ENCODE peak calls at places on chromosomes 12 and 14, in five cellular contexts. D is MM.1S, R is endothelial cell of umbilical vein, Q is HCT116, X is neural progenitor cell. C is an unnamed sample.

GRCh38 chr14:67653651-67654280 is 20.7 kb downstream of the VTI1B start:
- DNase-seq in X (no peak), D (no peak), R (no peak), Q (no peak), C (no peak)

GRCh38 chr12:56724660-56724988 is 475 bp downstream of the NACA start:
- DNase-seq in Q (no peak), X (peak), D (no peak), R (no peak), C (no peak)

GRCh38 chr12:102503871-102504270 is 23.5 kb upstream of the IGF1 start:
- DNase-seq in X (no peak), D (no peak), R (no peak), Q (no peak), C (no peak)

GRCh38 chr14:61476105-61476736 is 154.8 kb downstream of the PRKCH start:
- DNase-seq in X (no peak), Q (no peak), D (no peak), R (no peak), C (no peak)

GRCh38 chr14:68749487-68750475 is 43.1 kb downstream of the ZFP36L1 start:
- DNase-seq in X (no peak), D (no peak), Q (no peak), R (no peak), C (no peak)

GRCh38 chr12:42704340-42704739 is 114.8 kb upstream of the PRICKLE1 start:
- DNase-seq in D (no peak), Q (no peak), R (no peak), X (no peak), C (no peak)

GRCh38 chr14:103385994-103386491 is 828 bp downstream of the MARK3 start:
- DNase-seq in R (peak), D (peak), Q (no peak), X (peak), C (peak)

GRCh38 chr14:82806016-82806415 is 1272.4 kb upstream of the SEL1L start:
- DNase-seq in X (no peak), R (no peak), Q (no peak), D (no peak), C (no peak)

GRCh38 chr14:32258574-32258973 is 55.5 kb upstream of the RNU6-8 start:
- DNase-seq in D (no peak), X (no peak), R (no peak), Q (no peak), C (no peak)

GRCh38 chr12:51318846-51319570 is 5.0 kb downstream of the BIN2 start:
- DNase-seq in D (peak), R (no peak), Q (no peak), X (no peak), C (peak)

GRCh38 chr12:15701721-15702156 is 87.4 kb downstream of the EPS8 start:
- DNase-seq in R (peak), X (no peak), Q (no peak), D (no peak), C (no peak)

GRCh38 chr14:63705561-63706070 is 22.2 kb downstream of the SGPP1 start:
- DNase-seq in X (no peak), Q (no peak), R (no peak), D (no peak), C (no peak)
- H3K4me3 ChIP-seq in X (no peak), Q (no peak), R (no peak), D (no peak), C (no peak)

DNA sequence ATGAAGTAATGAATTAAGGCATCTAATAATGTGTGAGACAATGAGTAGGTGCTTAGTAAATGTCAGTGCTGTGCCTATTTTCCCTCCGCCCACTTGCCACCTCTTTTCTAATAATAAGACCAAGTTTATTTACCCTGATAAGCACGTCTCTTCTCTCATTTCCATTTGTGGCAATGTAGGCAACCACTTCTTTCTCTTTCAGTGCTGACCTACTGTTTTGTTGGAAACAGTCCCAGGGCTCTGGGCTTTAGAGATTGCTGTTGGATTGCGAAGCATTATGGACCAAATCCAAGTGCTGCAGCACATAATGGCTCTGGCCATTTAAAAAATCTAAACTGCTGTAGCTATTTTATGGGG is 141.3 kb upstream of the PLEKHG7 start:
- DNase-seq in Q (no peak), R (peak), X (no peak), D (no peak), C (no peak)
- H2AFZ ChIP-seq in Q (no peak), R (no peak), X (no peak), D (no peak), C (no peak)

DNA sequence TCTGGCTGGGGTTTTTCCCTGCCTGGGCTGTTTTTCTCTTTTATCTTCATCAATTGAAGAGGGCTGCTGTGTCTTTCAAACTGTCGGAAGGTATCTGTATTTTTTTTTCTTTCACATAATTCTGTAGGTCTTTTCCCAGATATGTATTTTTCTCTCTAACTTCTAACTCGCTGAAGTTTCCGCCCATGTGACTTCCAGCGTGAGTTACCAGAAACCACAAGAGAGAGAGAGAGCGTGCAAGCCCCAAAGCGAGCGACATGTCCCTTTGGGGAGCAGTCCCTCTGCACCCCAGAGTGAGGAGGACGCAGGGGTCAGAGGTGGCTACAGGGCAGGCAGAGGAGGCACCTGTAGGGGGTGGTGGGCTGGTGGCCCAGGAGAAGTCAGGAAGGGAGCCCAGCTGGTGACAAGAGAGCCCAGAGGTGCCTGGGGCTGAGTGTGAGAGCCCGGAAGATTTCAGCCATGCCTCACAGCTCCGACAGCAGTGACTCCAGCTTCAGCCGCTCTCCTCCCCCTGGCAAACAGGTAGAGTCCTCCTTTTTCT is at the start of gene BATF:
- DNase-seq in X (no peak), Q (no peak), R (no peak), D (peak), C (peak)
- H3K4me3 ChIP-seq in X (no peak), Q (no peak), R (no peak), D (peak), C (peak)

GRCh38 chr14:54864526-54864925 is 38.1 kb downstream of the GCH1 start:
- DNase-seq in Q (no peak), D (no peak), R (peak), X (no peak), C (no peak)

GRCh38 chr14:54867011-54867410 is 35.6 kb downstream of the GCH1 start:
- DNase-seq in D (no peak), Q (no peak), R (peak), X (no peak), C (no peak)

GRCh38 chr14:54866588-54866987 is 36.0 kb downstream of the GCH1 start:
- DNase-seq in D (no peak), R (peak), Q (no peak), X (no peak), C (no peak)
- H2AFZ ChIP-seq in D (no peak), R (no peak), Q (no peak), X (no peak), C (no peak)

GRCh38 chr14:99794156-99794780 is 1.1 kb downstream of the EML1 start:
- DNase-seq in R (no peak), X (no peak), D (no peak), Q (no peak), C (no peak)
- H3K4me3 ChIP-seq in R (peak), X (peak), D (peak), Q (peak), C (no peak)

GRCh38 chr14:104973215-104974145 is 4.7 kb downstream of the AHNAK2 start:
- DNase-seq in Q (peak), X (peak), D (no peak), R (peak), C (no peak)
- H2AFZ ChIP-seq in Q (no peak), X (no peak), D (no peak), R (peak), C (no peak)

DNA sequence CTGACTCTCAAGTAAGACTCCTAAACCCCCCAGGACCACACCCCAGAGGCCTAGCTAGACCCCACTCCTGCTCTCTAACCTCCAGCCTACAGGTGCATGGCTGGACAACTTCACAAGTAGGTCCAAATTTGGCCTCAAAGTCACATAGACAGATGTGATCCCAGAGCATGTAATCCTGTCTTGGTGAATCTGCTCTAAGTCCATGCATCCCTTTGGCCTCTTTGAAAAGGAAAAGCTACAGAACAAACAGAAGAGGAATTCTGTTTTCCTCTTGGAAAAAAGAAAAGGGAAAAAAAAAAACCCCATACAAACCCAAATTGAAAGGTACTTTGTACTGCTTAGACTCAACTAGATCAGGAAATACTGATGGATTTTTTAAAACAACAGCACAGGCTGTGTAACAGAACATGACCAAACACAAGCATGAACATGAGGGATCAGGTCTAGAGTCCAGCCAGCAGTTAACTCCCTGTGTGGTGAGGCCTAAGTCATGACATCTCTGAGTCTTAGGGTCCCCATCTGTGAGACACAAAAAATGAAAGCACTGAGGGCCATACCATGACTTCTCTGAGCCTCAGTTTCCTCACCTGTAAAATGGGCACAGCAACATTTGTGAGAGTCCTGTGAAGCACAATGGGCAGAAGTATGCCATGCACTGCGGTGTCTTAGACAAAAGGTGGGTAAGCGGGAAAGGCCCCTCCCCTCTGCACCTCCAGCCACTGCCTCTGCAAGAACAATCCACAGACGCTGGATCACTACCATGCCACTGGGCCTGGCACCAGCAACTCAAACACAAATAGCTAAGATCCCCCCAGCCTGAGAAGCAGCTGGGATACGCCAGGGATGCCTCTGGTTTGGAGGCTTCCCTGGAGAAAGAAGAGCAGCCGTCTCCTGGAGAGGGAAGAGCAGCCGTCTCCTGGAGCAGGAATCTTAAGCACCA is 9.9 kb downstream of the PITPNM2 start:
- DNase-seq in R (no peak), D (no peak), Q (no peak), X (no peak), C (no peak)
- H3K4me3 ChIP-seq in R (no peak), D (no peak), Q (peak), X (no peak), C (no peak)

DNA sequence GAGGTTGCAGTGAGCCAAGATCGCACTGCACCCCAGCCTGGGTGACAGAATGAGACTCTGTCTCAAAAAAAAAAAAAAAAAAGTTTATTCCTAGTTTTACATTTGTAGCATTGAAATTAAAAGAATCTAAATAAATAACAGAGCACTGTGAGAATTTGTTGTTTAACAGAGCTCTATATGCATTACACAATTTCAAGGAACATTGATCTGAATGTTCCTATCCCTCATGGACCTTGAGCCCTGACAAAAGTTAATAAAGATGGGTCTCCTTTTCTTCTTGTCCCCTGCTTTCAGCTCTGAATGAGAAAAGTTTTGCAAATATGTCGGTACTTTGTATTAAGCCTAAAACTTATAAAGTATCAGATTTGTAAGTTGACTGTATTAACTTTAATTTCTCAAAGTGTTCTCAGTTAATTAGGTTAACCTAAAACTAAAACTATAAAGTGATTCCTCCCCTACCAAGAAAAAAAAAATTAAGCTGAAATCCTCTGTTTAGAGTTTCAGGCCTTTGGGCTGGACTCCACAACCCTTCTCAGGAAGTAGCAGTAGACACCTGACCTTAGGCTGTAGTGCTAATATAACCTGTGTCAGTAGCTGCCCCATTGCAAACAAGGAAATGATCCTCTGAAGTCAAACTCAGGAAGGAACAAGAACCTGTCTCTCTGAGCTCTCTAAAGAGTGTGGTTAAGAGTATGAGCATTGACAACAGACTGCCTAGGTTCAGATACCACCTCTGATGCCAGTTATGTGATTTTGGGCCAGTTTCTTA is 477.6 kb downstream of the DPF3 start:
- DNase-seq in X (no peak), R (no peak), D (peak), Q (no peak), C (no peak)
- H2AFZ ChIP-seq in X (no peak), R (no peak), D (peak), Q (no peak), C (no peak)

DNA sequence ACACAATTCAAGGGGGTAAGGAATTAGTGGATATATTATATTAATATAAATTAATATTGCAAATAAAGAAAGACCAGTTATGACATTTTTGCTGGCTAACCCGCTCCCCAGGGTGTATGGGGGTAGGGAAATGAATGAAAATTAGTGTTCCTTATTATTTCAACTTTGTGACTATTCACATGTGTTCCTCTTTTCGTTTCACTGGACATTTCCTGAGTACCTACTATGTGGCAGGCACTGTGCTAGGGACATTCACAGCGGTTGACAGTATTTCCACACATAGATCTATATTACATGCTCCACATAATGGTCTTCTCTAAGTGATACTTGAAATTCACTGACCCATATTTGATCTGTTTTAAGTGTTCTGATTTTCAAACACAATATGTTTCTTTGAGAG is 129.8 kb upstream of the USP15 start:
- DNase-seq in R (no peak), Q (no peak), X (no peak), D (no peak), C (no peak)
- H3K4me3 ChIP-seq in R (no peak), Q (no peak), X (no peak), D (no peak), C (no peak)

DNA sequence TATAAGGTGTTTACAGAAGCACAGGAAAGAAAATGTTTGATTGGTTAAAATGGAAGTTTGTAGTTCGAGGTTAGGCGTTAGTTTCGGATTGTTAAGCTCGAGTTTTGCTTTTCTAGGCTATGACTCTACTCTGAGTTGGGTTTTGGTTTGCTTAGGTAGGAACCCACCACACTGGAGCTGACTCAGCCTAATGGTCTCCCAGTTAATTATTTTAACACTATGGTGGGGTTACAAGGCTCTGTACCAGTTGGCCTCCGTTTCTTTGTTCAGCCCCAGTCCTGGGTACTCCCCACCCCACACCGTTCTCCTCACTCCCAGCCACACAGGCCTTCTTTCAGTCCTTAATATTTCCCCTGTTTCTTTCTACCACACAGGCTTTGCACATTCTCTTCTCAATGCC is 583.9 kb downstream of the NRXN3 start:
- DNase-seq in Q (no peak), R (no peak), D (no peak), X (no peak), C (no peak)
- H2AFZ ChIP-seq in Q (no peak), R (no peak), D (no peak), X (no peak), C (no peak)